ENCODE peak calls at places on chromosomes 11 and 22, in five cellular contexts. M is AG09309, G is uterus, C is T follicular helper cell, O is endothelial cell. T is an unnamed sample.

GRCh38 chr11:112307617-112308016 is 47.0 kb upstream of the PLET1 start:
- DNase-seq in M (no peak), G (no peak), C (no peak), O (no peak), T (no peak)

GRCh38 chr22:32020117-32020516 is 22.9 kb upstream of the SLC5A1 start:
- DNase-seq in M (peak; percentile 29), G (no peak), C (no peak), O (no peak), T (no peak)

GRCh38 chr11:44815917-44816456 is 89.2 kb downstream of the TSPAN18 start:
- DNase-seq in M (no peak), G (no peak), C (no peak), O (no peak), T (no peak)

GRCh38 chr11:9232482-9232881 is 32.7 kb downstream of the DENND5A start:
- DNase-seq in M (no peak), G (no peak), C (no peak), O (no peak), T (no peak)

GRCh38 chr11:74330065-74330858 is 18.8 kb upstream of the P4HA3 start:
- DNase-seq in M (no peak), G (no peak), C (no peak), O (no peak), T (no peak)

GRCh38 chr22:46587067-46587471 is 33.1 kb upstream of the GRAMD4 start:
- DNase-seq in M (no peak), G (no peak), C (no peak), O (no peak), T (no peak)

GRCh38 chr11:70695086-70695960 is 297.0 kb downstream of the CTTN start:
- DNase-seq in M (peak; percentile 7), G (no peak), C (no peak), O (no peak), T (no peak)

GRCh38 chr22:27512283-27512761 is 289.2 kb downstream of the MN1 start:
- DNase-seq in M (peak; percentile 44), G (peak; percentile 70), C (no peak), O (no peak), T (peak; percentile 15)

GRCh38 chr22:35882226-35883027 is 146.2 kb downstream of the RBFOX2 start:
- DNase-seq in M (no peak), G (no peak), C (no peak), O (no peak), T (peak; percentile 15)

GRCh38 chr11:43852057-43852636 is 28.5 kb upstream of the ALKBH3 start:
- DNase-seq in M (peak; percentile 53), G (peak; percentile 33), C (peak; percentile 16), O (peak; percentile 71), T (no peak)

GRCh38 chr11:128645968-128646367 is 47.9 kb upstream of the FLI1 start:
- DNase-seq in M (no peak), G (no peak), C (no peak), O (no peak), T (no peak)

GRCh38 chr11:19370100-19370861 is 129.5 kb upstream of the E2F8 start:
- DNase-seq in M (no peak), G (no peak), C (no peak), O (no peak), T (no peak)

GRCh38 chr11:78973833-78974232 is 399.2 kb upstream of the NARS2 start:
- DNase-seq in M (no peak), G (no peak), C (no peak), O (no peak), T (no peak)

GRCh38 chr11:20599424-20600346 is at the start of gene SLC6A5:
- DNase-seq in M (no peak), G (no peak), C (no peak), O (peak; percentile 86), T (no peak)

GRCh38 chr11:63829823-63830489 is 9.0 kb upstream of the MARK2 start:
- DNase-seq in M (no peak), G (no peak), C (no peak), O (peak; percentile 54), T (no peak)

GRCh38 chr11:10453261-10453660 is 1.8 kb upstream of the AMPD3 start:
- DNase-seq in M (no peak), G (no peak), C (no peak), O (no peak), T (no peak)

GRCh38 chr11:130050272-130050671 is 19.4 kb upstream of the APLP2 start:
- DNase-seq in M (no peak), G (no peak), C (no peak), O (no peak), T (peak; percentile 35)

GRCh38 chr11:57340228-57340627 is 2.1 kb downstream of the P2RX3 start:
- DNase-seq in M (no peak), G (no peak), C (no peak), O (peak; percentile 50), T (no peak)

GRCh38 chr11:86699036-86699791 is 26.8 kb upstream of the ME3 start:
- DNase-seq in M (no peak), G (no peak), C (no peak), O (no peak), T (peak; percentile 26)

GRCh38 chr22:32591620-32592019 is 117.0 kb downstream of the FBXO7 start:
- DNase-seq in M (peak; percentile 96), G (no peak), C (no peak), O (no peak), T (no peak)

GRCh38 chr11:62122076-62122475 is 1.7 kb upstream of the INCENP start:
- DNase-seq in M (no peak), G (no peak), C (no peak), O (no peak), T (no peak)

GRCh38 chr11:73143126-73143838 is 1.2 kb upstream of the FCHSD2 start:
- DNase-seq in M (no peak), G (no peak), C (no peak), O (no peak), T (no peak)

GRCh38 chr11:44632466-44633123 is 67.1 kb downstream of the CD82 start:
- DNase-seq in M (no peak), G (no peak), C (peak; percentile 17), O (peak; percentile 56), T (peak; percentile 7)

GRCh38 chr22:35465109-35465701 is 65.3 kb downstream of the MCM5 start:
- DNase-seq in M (no peak), G (peak; percentile 65), C (no peak), O (no peak), T (no peak)

GRCh38 chr11:27460571-27460970 is 12.0 kb downstream of the LGR4 start:
- DNase-seq in M (no peak), G (no peak), C (no peak), O (no peak), T (no peak)

GRCh38 chr11:66011785-66012303 is at the start of gene CST6:
- DNase-seq in M (no peak), G (no peak), C (no peak), O (no peak), T (no peak)

GRCh38 chr11:125062931-125063428 is at the start of gene SLC37A2:
- DNase-seq in M (no peak), G (no peak), C (no peak), O (peak; percentile 67), T (peak; percentile 52)

GRCh38 chr11:85766801-85767200 is 44.1 kb downstream of the SYTL2 start:
- DNase-seq in M (no peak), G (no peak), C (no peak), O (no peak), T (no peak)

GRCh38 chr11:2564588-2565440 is 120.0 kb downstream of the KCNQ1 start:
- DNase-seq in M (no peak), G (no peak), C (no peak), O (no peak), T (no peak)

GRCh38 chr22:50313600-50313999 is 6.2 kb upstream of the PLXNB2 start:
- DNase-seq in M (no peak), G (no peak), C (no peak), O (no peak), T (no peak)

GRCh38 chr11:110429614-110430266 is at the start of gene FDX1:
- DNase-seq in M (no peak), G (peak; percentile 72), C (peak; percentile 64), O (peak; percentile 90), T (peak; percentile 76)

GRCh38 chr11:8368772-8369171 is 105.1 kb upstream of the LMO1 start:
- DNase-seq in M (no peak), G (no peak), C (no peak), O (no peak), T (no peak)

GRCh38 chr22:27629908-27630733 is 171.4 kb downstream of the MN1 start:
- DNase-seq in M (no peak), G (no peak), C (no peak), O (no peak), T (no peak)

GRCh38 chr11:45045692-45046471 is 95.2 kb upstream of the TP53I11 start:
- DNase-seq in M (peak; percentile 14), G (peak; percentile 38), C (no peak), O (peak; percentile 30), T (no peak)

GRCh38 chr11:36792870-36793541 is 195.0 kb upstream of the RAG2 start:
- DNase-seq in M (no peak), G (no peak), C (no peak), O (no peak), T (peak; percentile 39)

GRCh38 chr11:9615031-9615451 is 41.6 kb downstream of the WEE1 start:
- DNase-seq in M (no peak), G (no peak), C (no peak), O (no peak), T (no peak)

GRCh38 chr11:111939836-111940604 is 2.9 kb downstream of the DIXDC1 start:
- DNase-seq in M (no peak), G (no peak), C (no peak), O (no peak), T (no peak)

T was measured in prostate gland.